ENCODE peak calls at places on chromosomes 12 and 14, in eight cellular contexts. C is heart right ventricle, R is cardiac muscle cell, P is GM23338, E is tibial artery, F is brain microvascular endothelial cell, O is pancreas, U is transverse colon. Q is an unnamed sample.

GRCh38 chr12:24820872-24821271 is 128.0 kb downstream of the BCAT1 start:
- DNase-seq in C (no peak), R (peak), P (no peak), E (peak), F (peak), O (no peak), U (no peak), Q (no peak)

GRCh38 chr12:117097159-117097558 is 2.1 kb downstream of the TESC start:
- DNase-seq in C (no peak), R (no peak), P (no peak), E (no peak), F (no peak), O (peak), U (no peak), Q (peak)

GRCh38 chr12:111166779-111167540 is 201.9 kb downstream of the PHETA1 start:
- DNase-seq in C (peak), R (peak), P (no peak), E (no peak), F (no peak), O (no peak), U (peak), Q (no peak)

GRCh38 chr14:102279282-102279681 is 25.7 kb downstream of the MOK start:
- DNase-seq in C (no peak), R (no peak), P (no peak), E (no peak), F (no peak), O (no peak), U (no peak), Q (no peak)

GRCh38 chr12:126493366-126494108 is 1428.3 kb downstream of the AACS start:
- DNase-seq in C (no peak), R (peak), P (no peak), E (no peak), F (no peak), O (no peak), U (no peak), Q (no peak)

GRCh38 chr12:110002691-110003515 is 3.7 kb downstream of the ANKRD13A start:
- DNase-seq in C (no peak), R (no peak), P (no peak), E (no peak), F (no peak), O (no peak), U (no peak), Q (no peak)

GRCh38 chr12:14999421-15000047 is 26.7 kb downstream of the PDE6H start:
- DNase-seq in C (no peak), R (no peak), P (no peak), E (no peak), F (no peak), O (no peak), U (no peak), Q (no peak)

GRCh38 chr12:93214523-93215289 is 163.0 kb upstream of the NUDT4 start:
- DNase-seq in C (no peak), R (no peak), P (no peak), E (no peak), F (no peak), O (no peak), U (peak), Q (no peak)

GRCh38 chr12:6374781-6375150 is 597 bp downstream of the SCNN1A start:
- DNase-seq in C (no peak), R (no peak), P (no peak), E (no peak), F (no peak), O (no peak), U (peak), Q (peak)

GRCh38 chr14:39174560-39175444 is at the start of gene PNN:
- DNase-seq in C (peak), R (peak), P (peak), E (peak), F (peak), O (peak), U (peak), Q (peak)

GRCh38 chr14:39177168-39177545 is 2.1 kb downstream of the PNN start:
- DNase-seq in C (no peak), R (no peak), P (no peak), E (no peak), F (no peak), O (no peak), U (no peak), Q (no peak)

GRCh38 chr14:39175445-39176262 is 600 bp downstream of the PNN start:
- DNase-seq in C (no peak), R (peak), P (peak), E (no peak), F (no peak), O (peak), U (no peak), Q (no peak)

GRCh38 chr14:39179042-39179441 is 4.0 kb downstream of the PNN start:
- DNase-seq in C (no peak), R (no peak), P (no peak), E (no peak), F (no peak), O (no peak), U (no peak), Q (no peak)

DNA sequence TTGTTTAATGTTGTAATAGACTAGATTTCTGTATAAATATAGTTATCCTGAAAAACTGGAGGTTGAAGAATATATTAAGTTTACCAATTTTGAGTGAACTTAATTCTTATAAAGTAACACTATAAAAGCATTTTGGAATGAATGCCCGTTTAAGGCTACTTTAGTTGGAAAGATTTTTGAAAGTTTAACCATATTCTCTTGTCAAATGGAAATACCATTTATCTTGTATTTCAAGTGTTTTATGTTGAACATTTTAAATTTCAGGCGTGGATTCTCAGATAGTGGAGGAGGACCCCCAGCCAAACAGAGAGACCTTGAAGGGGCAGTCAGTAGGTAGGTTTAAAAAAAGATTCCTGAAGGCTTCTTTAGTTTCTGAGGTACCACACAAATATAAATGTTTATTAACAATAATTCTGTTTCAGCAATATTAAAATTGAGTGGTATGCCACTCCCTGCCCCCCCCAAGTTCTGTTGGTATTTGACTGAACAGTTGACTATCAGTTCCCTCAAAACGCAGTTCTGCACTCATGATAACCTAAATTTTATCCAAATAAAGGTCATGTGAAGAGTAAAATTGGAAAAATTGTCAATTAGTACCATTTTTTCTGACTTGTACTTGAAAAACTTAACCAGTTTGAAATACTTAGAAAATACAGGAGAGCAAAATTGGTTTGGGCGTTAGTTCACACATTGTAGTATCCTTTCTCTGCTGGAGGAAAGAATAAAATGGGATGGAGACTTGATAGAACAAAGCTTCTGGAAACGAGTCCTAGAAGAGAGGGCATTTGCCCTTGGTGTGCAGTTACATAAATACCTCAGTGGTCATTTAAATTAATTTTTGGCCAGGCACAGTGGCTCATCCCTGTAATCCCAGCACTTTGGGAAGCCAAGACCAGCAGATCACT is 1.5 kb downstream of the PNN start:
- DNase-seq in C (no peak), R (no peak), P (no peak), E (no peak), F (no peak), O (no peak), U (no peak), Q (no peak)
- H3K27ac ChIP-seq in C (peak), R (peak), P (peak), E (no peak), F (no peak), O (no peak), U (peak), Q (no peak)

GRCh38 chr14:32014498-32014897 is 62.6 kb upstream of the ARHGAP5 start:
- DNase-seq in C (no peak), R (no peak), P (no peak), E (no peak), F (no peak), O (no peak), U (no peak), Q (no peak)
- H3K27ac ChIP-seq in C (peak), R (no peak), P (no peak), E (no peak), F (no peak), O (no peak), U (no peak), Q (no peak)

GRCh38 chr12:132189378-132190011 is 45.2 kb downstream of the NOC4L start:
- DNase-seq in C (peak), R (peak), P (peak), E (peak), F (peak), O (peak), U (peak), Q (peak)

GRCh38 chr12:132188451-132189298 is 44.4 kb downstream of the NOC4L start:
- DNase-seq in C (no peak), R (no peak), P (peak), E (no peak), F (no peak), O (no peak), U (no peak), Q (no peak)

GRCh38 chr12:132186857-132187620 is 42.8 kb downstream of the NOC4L start:
- DNase-seq in C (peak), R (no peak), P (no peak), E (no peak), F (no peak), O (no peak), U (no peak), Q (no peak)

GRCh38 chr12:132186208-132186856 is 42.1 kb downstream of the NOC4L start:
- DNase-seq in C (peak), R (no peak), P (no peak), E (no peak), F (no peak), O (no peak), U (no peak), Q (no peak)

DNA sequence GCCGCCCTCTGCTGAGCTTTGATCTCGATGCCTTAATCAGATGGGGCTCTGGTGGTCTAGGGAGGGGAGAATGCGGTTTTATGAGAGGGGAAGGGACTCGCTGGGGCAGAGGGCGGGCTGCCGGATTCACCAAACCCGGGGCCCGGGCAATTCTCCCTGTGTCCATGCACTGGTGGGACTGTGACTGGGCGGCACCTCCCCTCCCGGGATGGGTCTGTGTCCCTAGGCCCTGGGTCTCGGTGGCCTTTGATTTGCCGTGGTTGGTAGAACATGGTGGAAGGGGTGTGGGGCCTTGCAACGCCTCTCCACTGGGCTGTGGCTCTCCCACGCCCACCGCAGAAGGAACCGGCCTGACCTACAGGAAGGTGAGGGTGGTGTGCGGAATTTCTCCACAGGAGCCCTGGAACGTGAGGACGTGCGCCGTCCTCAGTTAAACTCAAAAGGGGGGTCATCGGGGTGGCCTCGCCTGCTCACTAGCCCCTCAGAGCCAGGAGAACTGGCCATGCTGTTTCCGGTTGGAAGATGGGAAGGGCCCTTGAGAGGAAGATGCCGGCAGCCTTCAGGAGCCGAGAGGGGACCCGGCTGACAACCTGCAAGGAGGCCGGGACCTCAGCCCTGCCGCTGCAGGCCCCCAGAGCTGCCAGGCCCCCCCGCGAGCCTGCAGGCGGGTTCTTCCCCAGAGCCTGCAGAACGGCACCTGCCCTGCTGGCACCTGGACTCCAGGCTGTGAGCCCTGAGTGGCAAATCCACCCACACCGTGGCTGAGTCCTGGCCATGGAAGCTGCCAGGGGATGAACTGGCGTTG is 43.6 kb downstream of the NOC4L start:
- DNase-seq in C (peak), R (no peak), P (no peak), E (no peak), F (no peak), O (no peak), U (no peak), Q (no peak)
- H3K27ac ChIP-seq in C (no peak), R (no peak), P (no peak), E (no peak), F (no peak), O (no peak), U (no peak), Q (no peak)

GRCh38 chr12:52944683-52945388 is 4.1 kb upstream of the KRT18 start:
- DNase-seq in C (no peak), R (no peak), P (no peak), E (no peak), F (no peak), O (no peak), U (no peak), Q (no peak)

GRCh38 chr12:52945389-52946232 is 3.3 kb upstream of the KRT18 start:
- DNase-seq in C (no peak), R (peak), P (peak), E (no peak), F (peak), O (no peak), U (peak), Q (no peak)

GRCh38 chr12:52946797-52947547 is 1.9 kb upstream of the KRT18 start:
- DNase-seq in C (no peak), R (no peak), P (no peak), E (no peak), F (no peak), O (no peak), U (no peak), Q (no peak)

GRCh38 chr12:52947738-52948423 is 1.0 kb upstream of the KRT18 start:
- DNase-seq in C (no peak), R (no peak), P (peak), E (no peak), F (no peak), O (no peak), U (no peak), Q (no peak)

GRCh38 chr12:52946334-52946733 is 2.6 kb upstream of the KRT18 start:
- DNase-seq in C (no peak), R (no peak), P (no peak), E (no peak), F (no peak), O (no peak), U (no peak), Q (no peak)
- H3K27ac ChIP-seq in C (no peak), R (peak), P (peak), E (no peak), F (peak), O (peak), U (peak), Q (no peak)

GRCh38 chr14:20711275-20712069 is 22.9 kb downstream of the ANG start:
- DNase-seq in C (no peak), R (peak), P (no peak), E (no peak), F (no peak), O (no peak), U (no peak), Q (no peak)

GRCh38 chr14:20706657-20707355 is 18.2 kb downstream of the ANG start:
- DNase-seq in C (no peak), R (peak), P (peak), E (no peak), F (no peak), O (no peak), U (no peak), Q (no peak)

GRCh38 chr14:20712900-20713299 is 24.3 kb downstream of the ANG start:
- DNase-seq in C (no peak), R (no peak), P (no peak), E (no peak), F (no peak), O (no peak), U (no peak), Q (no peak)

DNA sequence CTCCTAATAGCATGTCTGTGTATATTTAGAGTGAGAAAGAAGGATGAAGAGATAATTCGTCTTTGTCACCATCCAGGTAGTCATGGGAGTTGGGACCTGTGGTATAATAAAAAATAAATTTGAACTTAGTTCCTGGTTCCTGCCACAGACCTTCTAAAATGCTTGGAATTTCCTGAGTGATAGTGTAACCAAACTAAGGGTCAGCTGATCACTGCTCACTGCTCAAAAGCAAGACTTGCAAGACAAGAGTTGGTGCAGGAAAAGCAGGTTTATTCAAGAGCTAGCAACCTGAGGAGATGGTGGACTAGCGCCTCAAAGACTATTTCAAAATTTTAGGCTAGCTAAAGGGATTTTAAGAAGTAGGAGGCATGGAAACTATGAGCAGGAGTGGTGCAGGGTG is 19.1 kb downstream of the ANG start:
- DNase-seq in C (no peak), R (peak), P (no peak), E (no peak), F (no peak), O (no peak), U (no peak), Q (no peak)
- H3K27ac ChIP-seq in C (peak), R (no peak), P (peak), E (no peak), F (no peak), O (no peak), U (no peak), Q (no peak)

DNA sequence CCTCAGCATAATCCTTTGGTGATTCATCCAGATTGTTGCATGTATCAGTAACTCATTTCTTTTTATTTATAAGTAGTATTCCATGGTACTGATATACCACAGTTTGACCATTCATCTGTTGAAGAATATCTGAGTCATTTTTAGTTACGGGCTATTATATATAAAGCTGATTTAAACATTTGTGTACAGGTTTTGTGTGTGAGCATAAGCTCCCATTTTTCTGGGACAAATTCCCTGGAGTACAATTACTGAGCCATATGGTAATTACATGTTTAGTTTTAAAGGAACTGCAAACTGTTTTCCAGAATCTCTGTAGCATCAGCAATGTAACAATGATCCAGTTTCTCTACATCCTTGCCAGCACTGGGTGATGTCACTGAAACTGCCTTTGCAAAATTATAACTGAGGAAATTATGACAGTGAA is 236.2 kb upstream of the KRR1 start:
- DNase-seq in C (no peak), R (peak), P (no peak), E (no peak), F (peak), O (no peak), U (no peak), Q (no peak)
- H3K27ac ChIP-seq in C (no peak), R (no peak), P (no peak), E (no peak), F (peak), O (no peak), U (no peak), Q (no peak)

DNA sequence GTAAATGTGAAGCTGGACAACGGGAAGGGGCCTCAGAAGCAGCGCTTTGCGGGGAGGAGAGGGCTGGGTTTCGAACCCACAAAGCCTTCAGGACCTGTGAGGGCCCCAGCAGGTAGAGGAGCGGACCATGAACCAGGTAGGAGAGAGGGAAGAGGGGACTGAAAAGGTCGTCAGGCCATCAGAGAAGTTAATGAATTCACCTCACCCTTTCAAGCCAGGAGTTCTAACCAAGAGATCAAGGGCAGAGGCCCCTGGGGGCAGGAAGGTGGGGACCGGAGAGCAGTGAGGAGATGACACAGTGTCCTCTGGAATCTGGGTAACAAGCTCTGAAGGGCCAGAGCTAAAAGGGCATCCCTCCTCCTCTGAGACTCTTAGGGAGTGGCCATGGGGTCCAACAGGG is 19.4 kb downstream of the SERPINA1 start:
- DNase-seq in C (no peak), R (no peak), P (no peak), E (peak), F (no peak), O (peak), U (no peak), Q (no peak)
- H3K27ac ChIP-seq in C (no peak), R (no peak), P (no peak), E (no peak), F (no peak), O (no peak), U (no peak), Q (no peak)

DNA sequence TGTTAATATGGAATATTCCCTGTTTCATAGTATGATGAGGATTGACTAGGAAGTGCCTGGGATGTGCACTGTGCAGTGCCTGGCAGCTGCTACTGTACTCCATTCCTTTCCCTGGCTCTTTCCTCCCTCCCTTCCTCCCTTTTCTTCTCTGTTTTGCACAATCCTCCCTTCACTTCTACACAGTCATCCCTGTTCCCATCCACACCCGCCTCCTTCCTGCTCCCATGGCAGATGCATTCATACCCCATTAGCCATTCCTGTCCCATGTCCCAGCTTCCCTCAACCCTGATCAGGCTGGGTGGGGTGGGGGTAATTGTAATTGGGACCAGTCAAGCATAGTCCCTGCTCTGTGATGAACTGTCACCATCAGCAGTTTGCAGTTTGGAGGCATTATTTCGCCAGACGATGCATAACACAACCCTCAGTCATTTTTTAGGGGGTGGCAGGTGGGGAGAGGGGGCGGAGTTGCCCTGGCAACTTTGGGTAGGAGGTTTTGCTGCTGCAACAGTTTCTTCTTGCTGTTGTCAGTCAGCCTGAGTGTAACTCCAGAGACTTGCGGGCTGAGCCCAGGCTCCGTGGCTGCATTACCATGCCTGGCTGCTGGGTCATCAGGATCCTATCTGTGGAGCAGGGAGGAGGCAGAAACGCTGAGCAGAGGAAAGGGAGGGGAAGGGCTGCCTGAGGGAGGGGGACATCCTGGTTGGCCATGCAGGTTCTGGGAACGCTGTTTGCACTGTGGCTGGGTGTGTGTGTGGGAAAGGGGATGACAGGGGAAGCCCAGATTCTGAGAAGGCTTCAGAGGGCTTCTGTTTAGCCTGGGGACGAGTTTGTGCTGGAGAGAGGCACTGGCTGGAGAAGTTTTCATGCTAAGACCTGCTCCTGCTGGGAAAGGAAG is 4.1 kb upstream of the KRT84 start:
- DNase-seq in C (no peak), R (peak), P (peak), E (no peak), F (no peak), O (no peak), U (no peak), Q (peak)
- H3K27ac ChIP-seq in C (no peak), R (no peak), P (no peak), E (no peak), F (no peak), O (no peak), U (no peak), Q (no peak)